ENCODE peak calls at places on chromosomes 12 and 14, in four cellular contexts. B is mammary epithelial cell; R is CD8-positive, alpha-beta T cell; M is lung. W is an unnamed sample.

GRCh38 chr12:20000229-20000869 is 368.0 kb upstream of the PDE3A start:
- DNase-seq in B (no peak), R (no peak), M (no peak), W (no peak)

GRCh38 chr12:113770389-113770865 is 195.7 kb downstream of the RBM19 start:
- DNase-seq in B (no peak), R (no peak), M (no peak), W (no peak)

GRCh38 chr12:50059440-50060119 is 2.2 kb downstream of the ASIC1 start:
- DNase-seq in B (no peak), R (peak; percentile 56), M (no peak), W (no peak)

GRCh38 chr14:54465654-54466053 is 23.1 kb downstream of the GMFB start:
- DNase-seq in B (no peak), R (no peak), M (no peak), W (no peak)

GRCh38 chr12:23824358-23824757 is 125.1 kb downstream of the SOX5 start:
- DNase-seq in B (no peak), R (no peak), M (no peak), W (no peak)

GRCh38 chr14:34059925-34060746 is 109.3 kb upstream of the EGLN3 start:
- DNase-seq in B (peak; percentile 71), R (peak; percentile 18), M (peak; percentile 49), W (no peak)

GRCh38 chr14:103624860-103625259 is 4.2 kb upstream of the KLC1 start:
- DNase-seq in B (peak; percentile 82), R (no peak), M (peak; percentile 71), W (no peak)

GRCh38 chr12:57452181-57452936 is 2.7 kb upstream of the INHBE start:
- DNase-seq in B (no peak), R (no peak), M (no peak), W (no peak)

GRCh38 chr12:65464930-65465329 is 186.4 kb downstream of the MSRB3 start:
- DNase-seq in B (peak; percentile 7), R (no peak), M (no peak), W (no peak)

GRCh38 chr14:21894003-21894897 is 220.6 kb upstream of the OR4E1 start:
- DNase-seq in B (no peak), R (no peak), M (no peak), W (no peak)

GRCh38 chr14:88168025-88168424 is 155.0 kb downstream of the KCNK10 start:
- DNase-seq in B (no peak), R (no peak), M (no peak), W (no peak)

GRCh38 chr12:51011960-51012359 is 14.2 kb downstream of the SLC11A2 start:
- DNase-seq in B (no peak), R (no peak), M (peak; percentile 32), W (no peak)

GRCh38 chr14:52332269-52332668 is 18.2 kb downstream of the PTGER2 start:
- DNase-seq in B (no peak), R (no peak), M (no peak), W (no peak)

GRCh38 chr14:34356267-34356660 is 105.8 kb downstream of the SPTSSA start:
- DNase-seq in B (peak; percentile 84), R (no peak), M (no peak), W (no peak)

GRCh38 chr14:21703357-21704339 is 30.0 kb upstream of the OR4E1 start:
- DNase-seq in B (no peak), R (no peak), M (no peak), W (peak; percentile 69)

GRCh38 chr12:99605-100004 is 33.0 kb downstream of the IQSEC3 start:
- DNase-seq in B (no peak), R (no peak), M (no peak), W (no peak)

GRCh38 chr12:76545486-76545885 is 14.1 kb downstream of the OSBPL8 start:
- DNase-seq in B (no peak), R (no peak), M (no peak), W (no peak)

GRCh38 chr12:107818984-107819383 is 44.5 kb downstream of the ASCL4 start:
- DNase-seq in B (peak; percentile 5), R (no peak), M (no peak), W (no peak)

GRCh38 chr14:57889245-57889644 is 23.4 kb upstream of the SLC35F4 start:
- DNase-seq in B (peak; percentile 50), R (no peak), M (peak; percentile 64), W (no peak)

GRCh38 chr14:84792722-84793410 is 737.1 kb upstream of the FLRT2 start:
- DNase-seq in B (no peak), R (no peak), M (no peak), W (no peak)

GRCh38 chr12:66398931-66399625 is 96.8 kb downstream of the HELB start:
- DNase-seq in B (no peak), R (no peak), M (no peak), W (no peak)

GRCh38 chr12:120692524-120693033 is 5.6 kb downstream of the MLEC start:
- DNase-seq in B (no peak), R (no peak), M (no peak), W (no peak)

GRCh38 chr12:104975621-104976343 is 10.3 kb upstream of the NOPCHAP1 start:
- DNase-seq in B (peak; percentile 82), R (no peak), M (no peak), W (no peak)

GRCh38 chr14:59055439-59056045 is 132.9 kb upstream of the DAAM1 start:
- DNase-seq in B (peak; percentile 31), R (no peak), M (peak; percentile 33), W (peak; percentile 17)

GRCh38 chr12:110708917-110709316 is 20.0 kb upstream of the HVCN1 start:
- DNase-seq in B (no peak), R (no peak), M (no peak), W (no peak)

GRCh38 chr12:123389560-123390351 is 5.8 kb downstream of the KMT5A start:
- DNase-seq in B (peak; percentile 50), R (peak; percentile 13), M (peak; percentile 81), W (peak; percentile 58)

GRCh38 chr14:26548431-26548830 is 49.4 kb downstream of the NOVA1 start:
- DNase-seq in B (no peak), R (no peak), M (no peak), W (no peak)

GRCh38 chr12:80262372-80263170 is 163.2 kb downstream of the OTOGL start:
- DNase-seq in B (no peak), R (no peak), M (no peak), W (no peak)

GRCh38 chr12:119838781-119839180 is 38.3 kb downstream of the CIT start:
- DNase-seq in B (no peak), R (no peak), M (no peak), W (no peak)

GRCh38 chr14:64467131-64467530 is 1.8 kb downstream of the AKAP5 start:
- DNase-seq in B (no peak), R (no peak), M (no peak), W (no peak)

GRCh38 chr14:102182190-102182589 is 42.5 kb downstream of the WDR20 start:
- DNase-seq in B (peak; percentile 84), R (no peak), M (no peak), W (no peak)

GRCh38 chr12:91496337-91496736 is 313.7 kb upstream of the DCN start:
- DNase-seq in B (no peak), R (no peak), M (no peak), W (no peak)

GRCh38 chr14:66088661-66089060 is 397.5 kb upstream of the CCDC196 start:
- DNase-seq in B (no peak), R (no peak), M (no peak), W (no peak)

GRCh38 chr14:57714487-57714899 is 151.4 kb downstream of the SLC35F4 start:
- DNase-seq in B (no peak), R (no peak), M (no peak), W (peak; percentile 61)

GRCh38 chr12:19909418-19909817 is 458.9 kb upstream of the PDE3A start:
- DNase-seq in B (no peak), R (no peak), M (no peak), W (no peak)

GRCh38 chr14:80364816-80365215 is 153.5 kb upstream of the DIO2 start:
- DNase-seq in B (no peak), R (no peak), M (no peak), W (no peak)

GRCh38 chr14:80364274-80364673 is 153.0 kb upstream of the DIO2 start:
- DNase-seq in B (no peak), R (no peak), M (no peak), W (no peak)
- TF ChIP-seq CTCF in B (peak; percentile 31), R (no peak), M (no peak), W (peak; percentile 50)

GRCh38 chr12:15777355-15778012 is 11.7 kb downstream of the EPS8 start:
- DNase-seq in B (no peak), R (no peak), M (no peak), W (no peak)

GRCh38 chr12:15772405-15773018 is 16.7 kb downstream of the EPS8 start:
- DNase-seq in B (no peak), R (no peak), M (no peak), W (peak; percentile 27)

GRCh38 chr12:15778126-15778525 is 11.1 kb downstream of the EPS8 start:
- DNase-seq in B (peak; percentile 59), R (no peak), M (no peak), W (no peak)

GRCh38 chr12:15776532-15776931 is 12.7 kb downstream of the EPS8 start:
- DNase-seq in B (no peak), R (no peak), M (no peak), W (no peak)

DNA sequence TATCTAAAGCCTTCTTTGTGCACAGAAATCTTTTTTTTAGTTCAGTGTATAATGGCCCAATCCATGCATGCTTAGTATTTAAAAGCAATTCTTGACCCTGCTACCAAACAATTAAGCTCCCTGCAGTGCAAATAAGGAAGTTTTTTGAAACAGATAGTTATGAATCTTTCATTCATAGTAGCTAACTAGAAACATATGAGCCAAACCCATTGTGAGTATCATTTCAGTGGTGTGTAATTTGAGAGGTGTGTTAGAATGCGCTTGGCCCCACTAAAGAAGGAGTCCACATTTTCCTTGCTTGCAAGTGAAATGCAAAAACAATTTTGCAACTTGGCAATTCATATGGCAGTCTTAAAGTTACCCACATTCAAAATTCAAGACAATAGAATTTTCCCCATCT is 14.4 kb downstream of the EPS8 start:
- DNase-seq in B (no peak), R (no peak), M (no peak), W (no peak)
- H3K4me3 ChIP-seq in B (no peak overlapping the region), R (no peak overlapping the region), M (no peak overlapping the region), W (no peak overlapping the region)

GRCh38 chr12:118357327-118358007 is 15.2 kb downstream of the TAOK3 start:
- DNase-seq in B (peak; percentile 54), R (no peak), M (peak; percentile 46), W (no peak)
- TF ChIP-seq CTCF in B (peak; percentile 15), R (peak; percentile 24), M (no peak), W (no peak)

GRCh38 chr12:131219173-131220006 is 265.7 kb downstream of the ADGRD1 start:
- DNase-seq in B (no peak), R (no peak), M (no peak), W (no peak)

GRCh38 chr12:131220007-131220685 is 266.4 kb downstream of the ADGRD1 start:
- DNase-seq in B (no peak), R (no peak), M (no peak), W (no peak)

GRCh38 chr12:131218291-131219172 is 264.8 kb downstream of the ADGRD1 start:
- DNase-seq in B (no peak), R (no peak), M (no peak), W (no peak)

GRCh38 chr12:131213896-131214442 is 260.3 kb downstream of the ADGRD1 start:
- DNase-seq in B (no peak), R (no peak), M (no peak), W (no peak)

GRCh38 chr12:131217024-131217586 is 263.4 kb downstream of the ADGRD1 start:
- DNase-seq in B (no peak), R (no peak), M (no peak), W (no peak)
- H3K4me3 ChIP-seq in B (no peak overlapping the region), R (no peak overlapping the region), M (no peak overlapping the region), W (no peak overlapping the region)